ENCODE peak calls at places on chromosomes 4 and X, in ten cellular contexts. One of them, this sample, is unnamed.

GRCh38 chrX:24513416-24513815 is 48.3 kb downstream of the PDK3 start:
- DNase-seq in Kasumi-1: no peak
- DNase-seq in NCI-H774: no peak
- DNase-seq in Right ventricle myocardium superior: no peak
- DNase-seq in central memory CD4-positive, alpha-beta T cell: no peak
- DNase-seq in upper lobe of right lung: no peak
- DNase-seq in right lobe of liver: no peak
- DNase-seq in putamen: no peak
- DNase-seq in left ventricle myocardium inferior: no peak
- DNase-seq in AG08396: no peak
- DNase-seq in this sample: peak

GRCh38 chr4:25953740-25954139 is 39.7 kb downstream of the SMIM20 start:
- DNase-seq in central memory CD4-positive, alpha-beta T cell: no peak
- DNase-seq in right lobe of liver: no peak
- DNase-seq in AG08396: peak
- DNase-seq in Right ventricle myocardium superior: no peak
- DNase-seq in left ventricle myocardium inferior: no peak
- DNase-seq in putamen: no peak
- DNase-seq in NCI-H774: no peak
- DNase-seq in upper lobe of right lung: no peak
- DNase-seq in Kasumi-1: peak
- DNase-seq in this sample: no peak

GRCh38 chr4:35105486-35105885 is 1138.8 kb downstream of the ARAP2 start:
- DNase-seq in central memory CD4-positive, alpha-beta T cell: no peak
- DNase-seq in right lobe of liver: no peak
- DNase-seq in left ventricle myocardium inferior: no peak
- DNase-seq in putamen: no peak
- DNase-seq in NCI-H774: peak
- DNase-seq in upper lobe of right lung: no peak
- DNase-seq in Kasumi-1: no peak
- DNase-seq in AG08396: no peak
- DNase-seq in Right ventricle myocardium superior: no peak
- DNase-seq in this sample: no peak

GRCh38 chr4:11505225-11505971 is 76.7 kb upstream of the HS3ST1 start:
- DNase-seq in central memory CD4-positive, alpha-beta T cell: peak
- DNase-seq in upper lobe of right lung: no peak
- DNase-seq in NCI-H774: no peak
- DNase-seq in left ventricle myocardium inferior: no peak
- DNase-seq in putamen: no peak
- DNase-seq in Kasumi-1: no peak
- DNase-seq in Right ventricle myocardium superior: no peak
- DNase-seq in AG08396: no peak
- DNase-seq in right lobe of liver: no peak
- DNase-seq in this sample: no peak

GRCh38 chr4:1207603-1208265 is 35.4 kb upstream of the SPON2 start:
- DNase-seq in Right ventricle myocardium superior: peak
- DNase-seq in putamen: peak
- DNase-seq in AG08396: peak
- DNase-seq in Kasumi-1: no peak
- DNase-seq in upper lobe of right lung: peak
- DNase-seq in left ventricle myocardium inferior: peak
- DNase-seq in NCI-H774: no peak
- DNase-seq in right lobe of liver: peak
- DNase-seq in central memory CD4-positive, alpha-beta T cell: no peak
- DNase-seq in this sample: no peak

GRCh38 chrX:151790421-151791160 is 56.0 kb downstream of the CNGA2 start:
- DNase-seq in Right ventricle myocardium superior: no peak
- DNase-seq in central memory CD4-positive, alpha-beta T cell: no peak
- DNase-seq in right lobe of liver: no peak
- DNase-seq in NCI-H774: no peak
- DNase-seq in AG08396: no peak
- DNase-seq in putamen: no peak
- DNase-seq in upper lobe of right lung: no peak
- DNase-seq in left ventricle myocardium inferior: no peak
- DNase-seq in Kasumi-1: no peak
- DNase-seq in this sample: no peak

GRCh38 chrX:56978172-56978571 is 17.2 kb downstream of the SPIN3 start:
- DNase-seq in right lobe of liver: no peak
- DNase-seq in NCI-H774: peak
- DNase-seq in central memory CD4-positive, alpha-beta T cell: peak
- DNase-seq in putamen: peak
- DNase-seq in upper lobe of right lung: no peak
- DNase-seq in Right ventricle myocardium superior: no peak
- DNase-seq in Kasumi-1: peak
- DNase-seq in left ventricle myocardium inferior: no peak
- DNase-seq in AG08396: peak
- DNase-seq in this sample: peak

GRCh38 chrX:16033336-16033735 is 90.0 kb upstream of the GRPR start:
- DNase-seq in Kasumi-1: no peak
- DNase-seq in central memory CD4-positive, alpha-beta T cell: no peak
- DNase-seq in putamen: no peak
- DNase-seq in upper lobe of right lung: no peak
- DNase-seq in NCI-H774: no peak
- DNase-seq in right lobe of liver: no peak
- DNase-seq in AG08396: no peak
- DNase-seq in Right ventricle myocardium superior: no peak
- DNase-seq in left ventricle myocardium inferior: no peak
- DNase-seq in this sample: no peak

GRCh38 chr4:55547461-55547770 is 707 bp upstream of the CLOCK start:
- DNase-seq in putamen: no peak
- DNase-seq in Kasumi-1: no peak
- DNase-seq in central memory CD4-positive, alpha-beta T cell: no peak
- DNase-seq in upper lobe of right lung: peak
- DNase-seq in NCI-H774: no peak
- DNase-seq in left ventricle myocardium inferior: peak
- DNase-seq in Right ventricle myocardium superior: peak
- DNase-seq in right lobe of liver: no peak
- DNase-seq in AG08396: no peak
- DNase-seq in this sample: no peak

GRCh38 chr4:18318682-18319410 is 297.3 kb upstream of the LCORL start:
- DNase-seq in NCI-H774: peak
- DNase-seq in upper lobe of right lung: no peak
- DNase-seq in Right ventricle myocardium superior: peak
- DNase-seq in Kasumi-1: no peak
- DNase-seq in left ventricle myocardium inferior: peak
- DNase-seq in putamen: no peak
- DNase-seq in right lobe of liver: peak
- DNase-seq in central memory CD4-positive, alpha-beta T cell: no peak
- DNase-seq in AG08396: no peak
- DNase-seq in this sample: no peak

GRCh38 chr4:105709081-105709450 is 482 bp downstream of the GSTCD start:
- DNase-seq in Right ventricle myocardium superior: no peak
- DNase-seq in NCI-H774: no peak
- DNase-seq in AG08396: no peak
- DNase-seq in putamen: no peak
- DNase-seq in right lobe of liver: no peak
- DNase-seq in upper lobe of right lung: no peak
- DNase-seq in left ventricle myocardium inferior: no peak
- DNase-seq in central memory CD4-positive, alpha-beta T cell: peak
- DNase-seq in Kasumi-1: peak
- DNase-seq in this sample: peak

GRCh38 chrX:114058988-114059418 is 524.9 kb upstream of the HTR2C start:
- DNase-seq in Kasumi-1: no peak
- DNase-seq in AG08396: no peak
- DNase-seq in left ventricle myocardium inferior: no peak
- DNase-seq in right lobe of liver: no peak
- DNase-seq in NCI-H774: no peak
- DNase-seq in upper lobe of right lung: no peak
- DNase-seq in central memory CD4-positive, alpha-beta T cell: no peak
- DNase-seq in putamen: no peak
- DNase-seq in Right ventricle myocardium superior: no peak
- DNase-seq in this sample: no peak

GRCh38 chr4:147714575-147715401 is 17.1 kb upstream of the ARHGAP10 start:
- DNase-seq in Kasumi-1: no peak
- DNase-seq in Right ventricle myocardium superior: no peak
- DNase-seq in upper lobe of right lung: no peak
- DNase-seq in NCI-H774: no peak
- DNase-seq in AG08396: peak
- DNase-seq in left ventricle myocardium inferior: no peak
- DNase-seq in putamen: no peak
- DNase-seq in right lobe of liver: no peak
- DNase-seq in central memory CD4-positive, alpha-beta T cell: no peak
- DNase-seq in this sample: no peak

GRCh38 chrX:39857780-39858179 is 240.0 kb downstream of the BCOR start:
- DNase-seq in putamen: no peak
- DNase-seq in Right ventricle myocardium superior: no peak
- DNase-seq in AG08396: no peak
- DNase-seq in upper lobe of right lung: no peak
- DNase-seq in NCI-H774: no peak
- DNase-seq in left ventricle myocardium inferior: no peak
- DNase-seq in Kasumi-1: no peak
- DNase-seq in central memory CD4-positive, alpha-beta T cell: no peak
- DNase-seq in right lobe of liver: no peak
- DNase-seq in this sample: no peak

GRCh38 chr4:7828926-7829325 is 110.7 kb downstream of the AFAP1 start:
- DNase-seq in right lobe of liver: no peak
- DNase-seq in left ventricle myocardium inferior: no peak
- DNase-seq in NCI-H774: no peak
- DNase-seq in Kasumi-1: no peak
- DNase-seq in AG08396: no peak
- DNase-seq in central memory CD4-positive, alpha-beta T cell: no peak
- DNase-seq in Right ventricle myocardium superior: no peak
- DNase-seq in upper lobe of right lung: no peak
- DNase-seq in putamen: no peak
- DNase-seq in this sample: no peak

GRCh38 chrX:101417981-101418841 is 10.2 kb downstream of the HNRNPH2 start:
- DNase-seq in Right ventricle myocardium superior: peak
- DNase-seq in upper lobe of right lung: peak
- DNase-seq in AG08396: peak
- DNase-seq in right lobe of liver: peak
- DNase-seq in left ventricle myocardium inferior: peak
- DNase-seq in NCI-H774: no peak
- DNase-seq in putamen: peak
- DNase-seq in central memory CD4-positive, alpha-beta T cell: peak
- DNase-seq in Kasumi-1: peak
- DNase-seq in this sample: peak

GRCh38 chrX:78199851-78200250 is 60.4 kb upstream of the TAF9B start:
- DNase-seq in Right ventricle myocardium superior: no peak
- DNase-seq in left ventricle myocardium inferior: no peak
- DNase-seq in putamen: no peak
- DNase-seq in right lobe of liver: no peak
- DNase-seq in AG08396: peak
- DNase-seq in Kasumi-1: peak
- DNase-seq in central memory CD4-positive, alpha-beta T cell: no peak
- DNase-seq in upper lobe of right lung: no peak
- DNase-seq in NCI-H774: no peak
- DNase-seq in this sample: peak

GRCh38 chrX:7444967-7445366 is 297.0 kb upstream of the PUDP start:
- DNase-seq in Right ventricle myocardium superior: no peak
- DNase-seq in NCI-H774: no peak
- DNase-seq in Kasumi-1: no peak
- DNase-seq in upper lobe of right lung: no peak
- DNase-seq in putamen: no peak
- DNase-seq in central memory CD4-positive, alpha-beta T cell: no peak
- DNase-seq in left ventricle myocardium inferior: no peak
- DNase-seq in AG08396: no peak
- DNase-seq in right lobe of liver: no peak
- DNase-seq in this sample: no peak

GRCh38 chr4:118353452-118353851 is 649 bp upstream of the PRSS12 start:
- DNase-seq in putamen: no peak
- DNase-seq in AG08396: no peak
- DNase-seq in Right ventricle myocardium superior: no peak
- DNase-seq in right lobe of liver: no peak
- DNase-seq in Kasumi-1: no peak
- DNase-seq in upper lobe of right lung: no peak
- DNase-seq in left ventricle myocardium inferior: no peak
- DNase-seq in NCI-H774: no peak
- DNase-seq in central memory CD4-positive, alpha-beta T cell: no peak
- DNase-seq in this sample: no peak

GRCh38 chrX:46260502-46260901 is 284.7 kb downstream of the ZNF674 start:
- DNase-seq in putamen: no peak
- DNase-seq in upper lobe of right lung: no peak
- DNase-seq in right lobe of liver: no peak
- DNase-seq in Kasumi-1: no peak
- DNase-seq in NCI-H774: no peak
- DNase-seq in Right ventricle myocardium superior: no peak
- DNase-seq in left ventricle myocardium inferior: no peak
- DNase-seq in AG08396: no peak
- DNase-seq in central memory CD4-positive, alpha-beta T cell: no peak
- DNase-seq in this sample: no peak

GRCh38 chrX:41543668-41544067 is 96.5 kb downstream of the NYX start:
- DNase-seq in Kasumi-1: no peak
- DNase-seq in putamen: no peak
- DNase-seq in Right ventricle myocardium superior: no peak
- DNase-seq in left ventricle myocardium inferior: no peak
- DNase-seq in right lobe of liver: no peak
- DNase-seq in NCI-H774: no peak
- DNase-seq in upper lobe of right lung: no peak
- DNase-seq in AG08396: no peak
- DNase-seq in central memory CD4-positive, alpha-beta T cell: no peak
- DNase-seq in this sample: no peak

GRCh38 chr4:150906987-150907633 is 108.0 kb downstream of the LRBA start:
- DNase-seq in upper lobe of right lung: no peak
- DNase-seq in Kasumi-1: no peak
- DNase-seq in right lobe of liver: no peak
- DNase-seq in Right ventricle myocardium superior: no peak
- DNase-seq in AG08396: no peak
- DNase-seq in left ventricle myocardium inferior: no peak
- DNase-seq in central memory CD4-positive, alpha-beta T cell: no peak
- DNase-seq in NCI-H774: no peak
- DNase-seq in putamen: peak
- DNase-seq in this sample: no peak

GRCh38 chrX:144219035-144219434 is 335.2 kb downstream of the UBE2NL start:
- DNase-seq in central memory CD4-positive, alpha-beta T cell: no peak
- DNase-seq in Kasumi-1: no peak
- DNase-seq in AG08396: no peak
- DNase-seq in putamen: no peak
- DNase-seq in upper lobe of right lung: peak
- DNase-seq in NCI-H774: no peak
- DNase-seq in right lobe of liver: peak
- DNase-seq in left ventricle myocardium inferior: no peak
- DNase-seq in Right ventricle myocardium superior: no peak
- DNase-seq in this sample: no peak